ENCODE peak calls at places on chromosomes 12 and 14, in five cellular contexts. V, Q, R, B and T are unnamed samples.

GRCh38 chr14:79278798-79279644 is 932.3 kb downstream of the DIO2 start:
- DNase-seq in V (peak; percentile 86), Q (no peak), R (peak; percentile 72), B (no peak), T (no peak)

GRCh38 chr12:80721326-80721725 is 4.6 kb downstream of the MYF5 start:
- DNase-seq in V (no peak), Q (no peak), R (no peak), B (no peak), T (no peak)

GRCh38 chr12:131242741-131243496 is 289.2 kb downstream of the ADGRD1 start:
- DNase-seq in V (no peak), Q (no peak), R (no peak), B (no peak), T (no peak)

GRCh38 chr14:103296987-103297386 is 37.0 kb upstream of the EIF5 start:
- DNase-seq in V (no peak), Q (no peak), R (no peak), B (no peak), T (no peak)

GRCh38 chr12:8077207-8077606 is 4.9 kb upstream of the NECAP1 start:
- DNase-seq in V (no peak), Q (no peak), R (peak; percentile 20), B (no peak), T (no peak)

GRCh38 chr14:72607386-72608125 is 286.3 kb downstream of the DPF3 start:
- DNase-seq in V (peak; percentile 32), Q (no peak), R (no peak), B (no peak), T (no peak)

GRCh38 chr14:27528328-27528727 is 930.5 kb upstream of the NOVA1 start:
- DNase-seq in V (no peak), Q (no peak), R (peak; percentile 60), B (no peak), T (no peak)

GRCh38 chr14:94885481-94886155 is 115.7 kb upstream of the GSC start:
- DNase-seq in V (no peak), Q (no peak), R (no peak), B (no peak), T (no peak)

GRCh38 chr12:128813883-128814282 is 9.9 kb downstream of the SLC15A4 start:
- DNase-seq in V (no peak), Q (no peak), R (no peak), B (no peak), T (no peak)

GRCh38 chr12:53219116-53219955 is 12.3 kb upstream of the ITGB7 start:
- DNase-seq in V (no peak), Q (peak; percentile 61), R (no peak), B (peak; percentile 53), T (no peak)

GRCh38 chr12:4015225-4016076 is 142.3 kb upstream of the PARP11 start:
- DNase-seq in V (no peak), Q (no peak), R (no peak), B (no peak), T (no peak)